ENCODE peak calls at places on chromosomes 6 and 20, in seven cellular contexts. F is HCT116, Q is GM12878, R is HepG2, T is K562, I is H1, M is SK-N-SH. P is an unnamed sample.
A peak's percentile ranks its signal among the peaks of the same experiment; 100 is the strongest.

GRCh38 chr6:43916924-43917877 is 147.2 kb downstream of the VEGFA start:
- DNase-seq in F (no peak), R (peak; percentile 92), Q (no peak), M (no peak), T (no peak), I (no peak), P (no peak)

GRCh38 chr6:168196385-168196860 is 117.4 kb upstream of the FRMD1 start:
- DNase-seq in M (no peak), I (no peak), T (no peak), R (peak; percentile 72), Q (no peak), F (no peak), P (peak; percentile 78)

GRCh38 chr6:1267790-1268762 is 43.8 kb upstream of the FOXQ1 start:
- DNase-seq in I (no peak), R (peak; percentile 100), Q (no peak), T (no peak), M (no peak), F (no peak), P (no peak)

GRCh38 chr20:48767269-48767960 is 60.4 kb downstream of the PREX1 start:
- DNase-seq in M (no peak), Q (no peak), R (no peak), T (no peak), F (no peak), I (no peak), P (no peak)

GRCh38 chr20:59222982-59223610 is 59.5 kb downstream of the ZNF831 start:
- DNase-seq in F (no peak), R (no peak), T (no peak), I (peak; percentile 58), Q (no peak), M (peak; percentile 75), P (no peak)

GRCh38 chr6:148723484-148723883 is 23.3 kb upstream of the UST start:
- DNase-seq in Q (no peak), M (no peak), I (no peak), T (no peak), F (no peak), R (no peak), P (no peak)

GRCh38 chr20:3603108-3603507 is 60.1 kb downstream of the GFRA4 start:
- DNase-seq in Q (no peak), M (no peak), R (no peak), F (no peak), T (no peak), I (no peak), P (no peak)

GRCh38 chr6:156582509-156582992 is 194.6 kb upstream of the ARID1B start:
- DNase-seq in I (no peak), R (no peak), Q (no peak), F (no peak), M (no peak), T (no peak), P (no peak)

GRCh38 chr6:158854214-158855101 is 35.3 kb upstream of the EZR start:
- DNase-seq in R (peak; percentile 35), T (peak; percentile 57), M (no peak), I (no peak), F (no peak), Q (no peak), P (no peak)

GRCh38 chr6:131000544-131000943 is 62.5 kb downstream of the EPB41L2 start:
- DNase-seq in T (no peak), M (no peak), R (no peak), F (no peak), Q (no peak), I (no peak), P (no peak)

GRCh38 chr20:4808872-4809271 is 87.2 kb downstream of the PRND start:
- DNase-seq in T (no peak), Q (no peak), R (no peak), I (no peak), M (no peak), F (no peak), P (no peak)

GRCh38 chr6:30159988-30160387 is 1.0 kb downstream of the TRIM10 start:
- DNase-seq in F (no peak), I (no peak), T (no peak), M (no peak), Q (no peak), R (no peak), P (no peak)

GRCh38 chr20:63033635-63034510 is 27.1 kb upstream of the BHLHE23 start:
- DNase-seq in I (no peak), Q (no peak), M (no peak), R (no peak), T (no peak), F (no peak), P (no peak)

GRCh38 chr6:108589244-108589730 is 28.6 kb downstream of the FOXO3 start:
- DNase-seq in M (peak; percentile 36), I (peak; percentile 60), R (peak; percentile 15), F (peak; percentile 18), T (peak; percentile 33), Q (no peak), P (peak; percentile 85)

GRCh38 chr6:70371454-70372105 is 41.7 kb upstream of the FAM135A start:
- DNase-seq in R (peak; percentile 70), I (no peak), M (peak; percentile 31), F (peak; percentile 67), Q (no peak), T (peak; percentile 50), P (peak; percentile 80)

GRCh38 chr20:38870733-38871559 is 55.3 kb upstream of the FAM83D start:
- DNase-seq in Q (no peak), F (peak; percentile 52), T (peak; percentile 40), R (no peak), I (no peak), M (no peak), P (no peak)

GRCh38 chr6:46901747-46902362 is 19.9 kb downstream of the ADGRF5 start:
- DNase-seq in T (no peak), M (no peak), I (no peak), R (no peak), F (no peak), Q (no peak), P (peak; percentile 52)

GRCh38 chr20:61537721-61538480 is 285.8 kb downstream of the CDH4 start:
- DNase-seq in T (no peak), F (no peak), I (no peak), Q (no peak), R (no peak), M (no peak), P (no peak)

GRCh38 chr20:54099894-54100293 is 29.5 kb upstream of the BCAS1 start:
- DNase-seq in I (no peak), Q (no peak), F (no peak), T (no peak), R (no peak), M (no peak), P (no peak)

GRCh38 chr20:48295966-48296421 is 510.7 kb upstream of the SULF2 start:
- DNase-seq in M (no peak), R (peak; percentile 41), T (no peak), F (no peak), Q (no peak), I (no peak), P (no peak)

DNA sequence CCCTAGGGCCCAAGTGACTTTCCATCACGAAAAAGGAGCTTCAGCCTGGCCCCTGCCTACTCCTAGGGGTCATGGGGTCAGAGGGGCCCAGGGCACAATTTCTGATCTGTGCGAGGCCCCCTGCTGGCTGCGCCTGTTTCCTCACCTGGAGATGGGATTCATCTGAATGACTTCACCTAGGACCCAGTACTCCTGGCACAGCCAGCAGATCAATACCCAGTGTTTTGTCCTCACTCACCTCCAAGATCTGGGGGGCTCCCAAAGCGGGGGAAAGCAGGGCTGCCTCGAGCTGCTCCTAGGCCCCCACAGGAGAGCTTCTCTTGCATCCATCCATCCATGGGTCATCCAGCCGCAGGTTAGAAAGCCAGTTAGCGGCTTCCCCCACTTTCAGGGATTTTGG is 33.8 kb downstream of the CD40 start:
- DNase-seq in M (peak; percentile 67), Q (no peak), I (peak; percentile 82), F (no peak), R (peak; percentile 45), T (peak; percentile 81), P (peak; percentile 25)
- TF ChIP-seq JUND in M (no peak), Q (no peak), I (no peak), F (no peak), R (no peak), T (no peak), P (no peak)

GRCh38 chr6:28824793-28825731 is 98.7 kb downstream of the TRIM27 start:
- DNase-seq in M (no peak), F (no peak), R (no peak), Q (no peak), T (no peak), I (no peak), P (no peak)
- TF ChIP-seq JUND in M (no peak), F (no peak), R (no peak), Q (no peak), T (no peak), I (no peak), P (no peak)

GRCh38 chr6:56838965-56839364 is 115.9 kb upstream of the BEND6 start:
- DNase-seq in T (no peak), I (no peak), R (no peak), M (no peak), F (no peak), Q (no peak), P (no peak)

GRCh38 chr6:56839533-56840183 is 115.2 kb upstream of the BEND6 start:
- DNase-seq in T (no peak), I (no peak), F (no peak), R (no peak), M (no peak), Q (no peak), P (no peak)

GRCh38 chr6:56841372-56841749 is 113.5 kb upstream of the BEND6 start:
- DNase-seq in F (no peak), Q (no peak), T (no peak), I (no peak), R (no peak), M (no peak), P (no peak)

GRCh38 chr6:56841751-56842150 is 113.2 kb upstream of the BEND6 start:
- DNase-seq in M (no peak), R (no peak), T (no peak), I (no peak), Q (no peak), F (no peak), P (no peak)

DNA sequence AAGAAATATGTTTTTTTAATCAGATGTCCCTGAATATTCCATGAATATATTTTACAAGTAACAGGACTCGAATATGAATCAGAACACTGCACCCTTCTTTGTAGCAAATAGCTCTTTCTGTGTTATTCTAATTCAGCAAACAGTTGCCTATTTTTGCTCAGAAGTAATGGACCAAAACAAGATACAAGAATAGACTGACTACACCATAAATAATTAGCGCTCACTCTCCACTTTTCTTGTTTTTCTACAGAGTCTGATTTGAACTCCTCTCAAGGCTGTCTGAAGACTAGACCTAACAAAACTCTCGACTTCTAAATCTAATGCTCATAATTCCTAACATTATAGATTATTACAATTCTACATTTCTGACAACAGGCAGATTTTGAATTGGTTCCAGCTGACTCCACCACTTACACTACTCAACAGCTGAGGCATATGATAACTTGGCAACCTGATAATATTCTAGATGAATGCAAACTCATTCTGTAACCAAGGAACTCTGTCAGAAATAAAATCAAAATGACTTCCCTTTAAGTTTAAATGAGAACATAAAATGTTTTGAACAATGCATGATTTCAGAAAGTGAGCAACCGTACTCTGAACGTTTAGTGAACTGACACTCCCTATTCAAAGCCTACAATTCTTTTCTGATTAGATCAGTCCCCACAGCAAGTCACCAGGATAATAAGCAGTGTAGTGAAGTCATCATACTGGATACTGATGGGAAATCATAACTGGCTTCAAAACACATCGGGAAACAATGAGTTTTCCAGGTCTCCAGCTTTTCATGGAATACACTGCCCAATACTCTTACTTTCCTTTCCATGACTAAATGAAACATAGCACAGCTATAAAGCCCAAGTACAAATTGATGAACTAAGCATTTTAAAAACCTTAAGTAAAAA is 114.2 kb upstream of the BEND6 start:
- DNase-seq in Q (no peak), M (peak; percentile 60), I (no peak), F (no peak), T (no peak), R (peak; percentile 49), P (peak; percentile 6)
- TF ChIP-seq JUND in Q (no peak), M (peak; percentile 69), I (no peak), F (peak; percentile 33), T (no peak), R (no peak), P (no peak)

GRCh38 chr20:57038608-57039440 is 227.6 kb downstream of the BMP7 start:
- DNase-seq in M (no peak), I (no peak), Q (no peak), F (no peak), T (no peak), R (no peak), P (no peak)
- TF ChIP-seq JUND in M (no peak), I (no peak), Q (no peak), F (no peak), T (no peak), R (no peak), P (no peak)

P was measured in T47D.